ENCODE peak calls at places on chromosomes 13 and 19, in seven cellular contexts. K is GM23338; Q is stimulated activated CD4-positive, alpha-beta T cell treated with anti-CD3 and anti-CD28 coated beads, Interleukin-2, amount 100 ng/mL, for 24 hours; S is stimulated activated CD8-positive, alpha-beta memory T cell treated with anti-CD3 and anti-CD28 coated beads, Interleukin-15, amount 100 ng/mL, for 48 hours; E is neural crest cell; Y is prostate gland; G is astrocyte of the spinal cord. R is an unnamed sample.
A peak's percentile ranks its signal among the peaks of the same experiment; 100 is the strongest.

GRCh38 chr13:32911506-32911905 is 104.7 kb upstream of the KL start:
- DNase-seq in E (no peak), Q (no peak), K (peak; percentile 64), Y (peak; percentile 43), S (no peak), G (peak; percentile 38), R (peak; percentile 91)

GRCh38 chr19:19268453-19269385 is 4.4 kb downstream of the TM6SF2 start:
- DNase-seq in S (no peak), Y (no peak), Q (no peak), E (no peak), K (no peak), G (no peak), R (no peak)

GRCh38 chr13:109243311-109243951 is 543.0 kb downstream of the IRS2 start:
- DNase-seq in K (peak; percentile 6), S (no peak), Y (no peak), G (peak; percentile 94), E (no peak), Q (no peak), R (peak; percentile 82)

GRCh38 chr19:40781140-40781539 is 3.1 kb downstream of the RAB4B start:
- DNase-seq in G (no peak), Y (no peak), K (no peak), S (no peak), Q (no peak), E (no peak), R (no peak)

GRCh38 chr13:44622701-44623100 is 46.6 kb upstream of the TSC22D1 start:
- DNase-seq in Y (no peak), S (no peak), K (no peak), E (no peak), G (no peak), Q (no peak), R (no peak)

GRCh38 chr13:33017410-33017929 is 1.2 kb downstream of the KL start:
- DNase-seq in S (no peak), K (peak; percentile 66), Q (peak; percentile 25), Y (no peak), G (peak; percentile 30), E (peak; percentile 18), R (peak; percentile 42)

GRCh38 chr19:18921593-18921992 is 2.1 kb downstream of the DDX49 start:
- DNase-seq in E (no peak), Q (no peak), K (no peak), S (no peak), Y (no peak), G (no peak), R (no peak)

GRCh38 chr13:28655566-28655965 is 3.4 kb upstream of the POMP start:
- DNase-seq in K (no peak), Y (no peak), S (no peak), G (peak; percentile 18), Q (no peak), E (no peak), R (no peak)

GRCh38 chr19:14433454-14434156 is 499 bp downstream of the PKN1 start:
- DNase-seq in S (no peak), E (no peak), K (peak; percentile 55), Y (peak; percentile 35), Q (peak; percentile 50), G (no peak), R (no peak)

GRCh38 chr19:45592366-45592765 is 7.8 kb upstream of the OPA3 start:
- DNase-seq in Q (no peak), S (no peak), Y (no peak), E (no peak), G (no peak), K (no peak), R (no peak)

R was measured in HT-29.